ENCODE peak calls at places on chromosomes 16 and 17, in ten cellular contexts. V is activated CD4-positive, CD25-positive, alpha-beta regulatory T cell; F is endodermal cell; Y is neural crest cell; N is NCI-H1092; H is ovary; E is SK-N-DZ; A is naive B cell; L is HEK293T; I is IMR-90. C is an unnamed sample.

GRCh38 chr17:50203589-50204345 is 2.3 kb upstream of the COL1A1 start:
- DNase-seq in V (no peak), F (no peak), Y (no peak), N (no peak), H (no peak), E (no peak), A (no peak), L (no peak), I (peak), C (no peak)

GRCh38 chr16:67404740-67405226 is 11.5 kb upstream of the TPPP3 start:
- DNase-seq in V (no peak), F (no peak), Y (no peak), N (no peak), H (no peak), E (no peak), A (no peak), L (no peak), I (no peak), C (no peak)

GRCh38 chr16:8848939-8849391 is 19.8 kb downstream of the CARHSP1 start:
- DNase-seq in V (no peak), F (no peak), Y (no peak), N (no peak), H (no peak), E (no peak), A (no peak), L (no peak), I (peak), C (no peak)

GRCh38 chr17:48068491-48068961 is 20.4 kb downstream of the NFE2L1 start:
- DNase-seq in V (no peak), F (peak), Y (no peak), N (no peak), H (no peak), E (no peak), A (no peak), L (peak), I (peak), C (no peak)

GRCh38 chr17:80751460-80752368 is 207.1 kb downstream of the RPTOR start:
- DNase-seq in V (no peak), F (no peak), Y (no peak), N (no peak), H (peak), E (no peak), A (no peak), L (no peak), I (peak), C (no peak)

GRCh38 chr17:40283662-40284061 is 4.0 kb upstream of the CDC6 start:
- DNase-seq in V (no peak), F (no peak), Y (no peak), N (no peak), H (no peak), E (no peak), A (no peak), L (no peak), I (peak), C (peak)

GRCh38 chr16:82756283-82756599 is 129.5 kb downstream of the CDH13 start:
- DNase-seq in V (no peak), F (no peak), Y (no peak), N (no peak), H (no peak), E (no peak), A (no peak), L (no peak), I (peak), C (no peak)

GRCh38 chr17:1197781-1198490 is 18.2 kb upstream of the ABR start:
- DNase-seq in V (no peak), F (no peak), Y (no peak), N (no peak), H (peak), E (no peak), A (peak), L (no peak), I (no peak), C (no peak)

GRCh38 chr17:75380315-75380714 is 25.2 kb downstream of the GRB2 start:
- DNase-seq in V (no peak), F (no peak), Y (no peak), N (no peak), H (no peak), E (no peak), A (no peak), L (no peak), I (peak), C (peak)

GRCh38 chr17:75273968-75274708 is 3.1 kb upstream of the MIF4GD start:
- DNase-seq in V (no peak), F (no peak), Y (no peak), N (no peak), H (no peak), E (no peak), A (no peak), L (no peak), I (peak), C (no peak)

GRCh38 chr17:50830994-50831393 is 4.4 kb upstream of the WFIKKN2 start:
- DNase-seq in V (no peak), F (peak), Y (no peak), N (no peak), H (no peak), E (peak), A (no peak), L (no peak), I (no peak), C (no peak)

C was measured in COLO829.